ENCODE peak calls at places on chromosomes 3 and 15, in six cellular contexts. U is A549, P is K562, W is HepG2, D is H1, S is GM12878. K is an unnamed sample.

GRCh38 chr3:112643621-112644236 is 2.8 kb upstream of the CCDC80 start:
- DNase-seq in W (no peak), S (no peak), U (no peak), D (no peak), P (no peak), K (no peak)

GRCh38 chr15:83310521-83311456 is 26.3 kb upstream of the BNC1 start:
- DNase-seq in P (no peak), W (no peak), U (no peak), D (no peak), S (no peak), K (no peak)

GRCh38 chr3:102053375-102053989 is 204.2 kb downstream of the NFKBIZ start:
- DNase-seq in W (no peak), P (no peak), S (no peak), D (no peak), U (peak), K (no peak)

GRCh38 chr3:38372214-38372601 is 25.6 kb downstream of the XYLB start:
- DNase-seq in W (no peak), D (no peak), P (no peak), S (no peak), U (no peak), K (no peak)

GRCh38 chr3:39146083-39146501 is 7.3 kb downstream of the CSRNP1 start:
- DNase-seq in P (no peak), D (no peak), S (no peak), U (no peak), W (no peak), K (no peak)

GRCh38 chr3:107344722-107345121 is 32.5 kb upstream of the CCDC54 start:
- DNase-seq in D (no peak), P (no peak), S (no peak), W (no peak), U (no peak), K (no peak)

GRCh38 chr3:184568918-184569829 is 7.6 kb downstream of the EPHB3 start:
- DNase-seq in S (no peak), U (no peak), W (no peak), P (peak), D (peak), K (peak)

GRCh38 chr15:61871926-61872522 is 188.2 kb downstream of the VPS13C start:
- DNase-seq in U (peak), P (peak), W (peak), S (no peak), D (no peak), K (peak)

GRCh38 chr3:16090013-16090412 is 84.5 kb upstream of the GALNT15 start:
- DNase-seq in U (peak), D (no peak), W (peak), S (no peak), P (no peak), K (no peak)

GRCh38 chr3:159252772-159253384 is 451.0 kb downstream of the MFSD1 start:
- DNase-seq in D (no peak), W (peak), P (peak), U (peak), S (peak), K (peak)

GRCh38 chr3:105571005-105571404 is 204.3 kb downstream of the ALCAM start:
- DNase-seq in P (no peak), S (no peak), W (no peak), D (no peak), U (no peak), K (no peak)

GRCh38 chr15:68042156-68042854 is 11.8 kb upstream of the PIAS1 start:
- DNase-seq in D (no peak), S (no peak), W (peak), U (no peak), P (no peak), K (no peak)

GRCh38 chr3:183500349-183500748 is 55.2 kb downstream of the KLHL6 start:
- DNase-seq in D (no peak), W (no peak), U (no peak), P (no peak), S (no peak), K (no peak)

GRCh38 chr3:177852408-177852807 is 655.1 kb upstream of the TBL1XR1 start:
- DNase-seq in W (peak), S (no peak), P (no peak), U (no peak), D (no peak), K (no peak)

GRCh38 chr3:114745322-114746240 is 401.5 kb downstream of the ZBTB20 start:
- DNase-seq in P (no peak), D (no peak), U (peak), S (no peak), W (peak), K (no peak)

GRCh38 chr3:46369675-46370132 is 1.0 kb upstream of the CCR5 start:
- DNase-seq in P (no peak), U (no peak), S (no peak), D (no peak), W (no peak), K (no peak)

GRCh38 chr3:65751123-65751700 is 287.5 kb downstream of the MAGI1 start:
- DNase-seq in S (no peak), W (peak), D (peak), P (peak), U (peak), K (peak)

GRCh38 chr3:62622553-62623174 is 249.3 kb upstream of the FEZF2 start:
- DNase-seq in P (peak), D (no peak), S (peak), W (peak), U (peak), K (peak)

GRCh38 chr15:87369269-87369668 is 887.3 kb downstream of the NTRK3 start:
- DNase-seq in D (no peak), P (no peak), S (no peak), U (no peak), W (no peak), K (no peak)

GRCh38 chr3:57637391-57637790 is 40.2 kb upstream of the ARF4 start:
- DNase-seq in S (no peak), D (no peak), P (no peak), U (no peak), W (no peak), K (no peak)

GRCh38 chr3:149395107-149396089 is 17.9 kb upstream of the TM4SF1 start:
- DNase-seq in P (no peak), S (no peak), W (peak), U (no peak), D (no peak), K (no peak)

GRCh38 chr3:29683306-29683993 is 402.6 kb downstream of the RBMS3 start:
- DNase-seq in U (peak), D (no peak), P (no peak), W (no peak), S (peak), K (no peak)

GRCh38 chr3:177995006-177995732 is 541.1 kb upstream of the KCNMB2 start:
- DNase-seq in D (no peak), S (no peak), P (no peak), U (no peak), W (no peak), K (no peak)

GRCh38 chr3:51709004-51709420 is 2.1 kb downstream of the GRM2 start:
- DNase-seq in P (no peak), D (no peak), W (no peak), U (no peak), S (no peak), K (peak)

GRCh38 chr15:23846218-23846617 is 159.1 kb upstream of the NDN start:
- DNase-seq in P (no peak), S (no peak), D (no peak), U (no peak), W (no peak), K (no peak)

GRCh38 chr15:57425842-57426241 is 49.5 kb downstream of the CGNL1 start:
- DNase-seq in S (no peak), W (no peak), D (no peak), P (no peak), U (no peak), K (no peak)

GRCh38 chr15:57424628-57425405 is 48.5 kb downstream of the CGNL1 start:
- DNase-seq in D (no peak), P (no peak), U (no peak), S (no peak), W (no peak), K (no peak)

GRCh38 chr15:57423599-57424140 is 47.4 kb downstream of the CGNL1 start:
- DNase-seq in D (peak), P (no peak), U (no peak), S (no peak), W (no peak), K (no peak)

GRCh38 chr15:57429098-57429497 is 52.8 kb downstream of the CGNL1 start:
- DNase-seq in W (no peak), D (no peak), P (no peak), U (no peak), S (no peak), K (no peak)

DNA sequence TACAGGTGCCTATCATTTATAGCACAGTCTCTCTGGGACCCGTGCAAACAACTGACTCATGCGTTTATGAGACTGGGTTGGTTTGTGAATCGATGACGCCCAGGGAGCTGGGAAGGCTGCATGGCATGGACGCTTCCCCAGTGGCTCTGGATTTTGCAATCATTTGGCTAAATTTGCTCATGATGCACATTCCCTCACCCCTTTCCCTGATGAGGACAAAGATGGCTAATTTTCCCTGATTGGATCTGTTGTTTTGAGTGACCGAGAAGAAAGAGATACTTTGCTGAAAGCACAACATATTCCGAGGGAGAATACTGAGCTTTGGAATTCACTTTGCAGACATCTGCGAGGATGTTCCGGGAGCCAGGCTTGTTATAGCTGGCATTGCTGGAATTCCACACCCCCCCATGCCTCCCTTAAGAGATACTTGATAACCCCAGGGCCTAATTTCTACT is 51.1 kb downstream of the CGNL1 start:
- DNase-seq in W (peak), P (no peak), D (no peak), S (no peak), U (peak), K (no peak)
- TF ChIP-seq CHD2 in W (no peak), P (no peak), D (no peak), S (no peak), U (no peak), K (no peak)

GRCh38 chr3:50674349-50675178 is at the start of gene DOCK3:
- DNase-seq in S (no peak), W (no peak), D (peak), P (peak), U (peak), K (peak)

GRCh38 chr3:50675179-50676030 is 678 bp downstream of the DOCK3 start:
- DNase-seq in D (peak), U (no peak), P (peak), S (no peak), W (no peak), K (peak)

GRCh38 chr3:50672656-50673055 is 2.1 kb upstream of the DOCK3 start:
- DNase-seq in S (no peak), D (no peak), P (no peak), W (no peak), U (no peak), K (no peak)

GRCh38 chr3:50676031-50676705 is 1.4 kb downstream of the DOCK3 start:
- DNase-seq in S (no peak), D (no peak), U (no peak), W (no peak), P (no peak), K (no peak)

GRCh38 chr3:50673937-50674336 is 790 bp upstream of the DOCK3 start:
- DNase-seq in W (no peak), D (no peak), P (no peak), S (no peak), U (no peak), K (no peak)
- TF ChIP-seq CHD2 in W (no peak), D (no peak), P (no peak), S (no peak), U (no peak), K (no peak)

DNA sequence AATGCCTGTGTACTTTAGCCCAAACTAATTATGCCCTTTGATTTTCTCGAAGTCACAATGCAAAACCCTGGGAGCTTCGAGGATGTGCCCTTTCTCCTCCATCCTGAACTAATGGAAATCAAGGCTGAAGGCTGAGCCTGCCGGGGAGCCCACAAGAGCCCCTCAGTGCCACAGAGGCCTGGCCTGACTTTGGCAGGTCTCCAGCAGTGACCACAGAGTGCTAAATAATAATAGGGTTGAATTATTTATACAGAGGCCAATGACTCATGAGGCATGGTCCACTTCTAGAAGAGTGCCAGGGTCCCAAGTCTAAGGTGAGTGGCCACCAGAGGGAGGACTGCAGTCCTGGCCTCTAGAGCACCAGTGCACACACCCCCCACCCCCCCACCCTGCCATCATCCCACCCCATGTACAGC is 19.1 kb upstream of the GLCE start:
- DNase-seq in U (peak), S (no peak), D (no peak), P (no peak), W (peak), K (peak)
- TF ChIP-seq CHD2 in U (no peak), S (no peak), D (no peak), P (no peak), W (no peak), K (no peak)

GRCh38 chr3:81490541-81491288 is 270.7 kb downstream of the GBE1 start:
- DNase-seq in W (peak), S (peak), U (peak), D (peak), P (peak), K (peak)
- TF ChIP-seq CHD2 in W (no peak), S (no peak), U (no peak), D (no peak), P (no peak), K (no peak)

GRCh38 chr3:190728574-190729246 is 133.8 kb downstream of the GMNC start:
- DNase-seq in U (no peak), W (peak), D (no peak), S (no peak), P (no peak), K (no peak)
- TF ChIP-seq CHD2 in U (no peak), W (no peak), D (no peak), S (no peak), P (no peak), K (no peak)

GRCh38 chr15:69358850-69359249 is 55.3 kb upstream of the KIF23 start:
- DNase-seq in S (no peak), U (no peak), W (no peak), P (no peak), D (no peak), K (no peak)

GRCh38 chr15:69357773-69358765 is 56.1 kb upstream of the KIF23 start:
- DNase-seq in P (no peak), S (no peak), D (no peak), U (no peak), W (peak), K (no peak)

GRCh38 chr15:69359724-69360123 is 54.4 kb upstream of the KIF23 start:
- DNase-seq in D (no peak), P (no peak), S (no peak), W (no peak), U (no peak), K (no peak)
- TF ChIP-seq CHD2 in D (no peak), P (no peak), S (no peak), W (no peak), U (no peak), K (no peak)

DNA sequence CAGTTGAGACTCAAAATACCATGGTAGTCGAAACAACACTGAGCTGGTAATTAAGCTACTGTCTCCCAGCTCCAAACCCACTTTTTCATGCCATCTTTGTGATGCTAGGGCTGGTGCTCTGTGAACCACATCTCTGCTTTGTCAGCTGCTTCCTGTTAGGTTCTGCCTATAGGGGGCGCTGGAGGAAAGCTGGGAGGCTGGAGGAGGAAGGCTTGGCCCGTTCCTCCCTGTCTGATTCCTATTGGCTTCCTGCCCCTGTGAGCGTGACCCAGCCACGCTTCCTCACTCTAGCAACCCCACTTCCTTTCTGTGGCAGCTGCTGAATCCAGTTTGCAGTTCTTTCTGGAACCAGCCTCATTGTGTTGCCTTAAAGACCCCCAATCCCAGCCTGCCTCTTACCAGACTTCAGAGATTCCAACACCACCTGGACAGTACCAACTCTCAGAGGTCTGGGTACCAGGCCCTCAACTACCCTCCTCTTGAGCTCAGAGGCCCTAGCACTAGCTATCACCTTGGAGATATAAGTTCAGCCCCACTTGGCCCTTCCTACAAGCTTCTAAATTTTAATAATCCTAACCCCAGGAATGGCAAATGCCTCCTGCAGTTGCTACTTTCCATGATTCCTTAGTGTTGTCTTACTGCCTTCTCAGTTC is 120.9 kb downstream of the ERC2 start:
- DNase-seq in W (no peak), S (no peak), U (no peak), P (peak), D (peak), K (peak)
- TF ChIP-seq CHD2 in W (no peak), S (no peak), U (no peak), P (no peak), D (no peak), K (no peak)

K was measured in SK-N-SH.